ENCODE peak calls at places on chromosome 21, in eight cellular contexts. S is activated CD4-positive, CD25-positive, alpha-beta regulatory T cell treated with anti-CD3 and anti-CD28 coated beads, Interleukin-2, amount 50 U/mL, for 16 hours; B is immature natural killer cell; N is AG04450; E is activated T-cell treated with anti-CD3 and anti-CD28 coated beads, Interleukin-2, amount 50 U/mL, for 72 hours; U is stimulated activated CD4-positive, alpha-beta T cell treated with anti-CD3 and anti-CD28 coated beads, Interleukin-15, amount 100 ng/mL, for 48 hours; I is GM04503; F is fibroblast of mammary gland. J is an unnamed sample.

GRCh38 chr21:37182222-37182621 is 84.9 kb downstream of the VPS26C start:
- DNase-seq in B (no peak), F (no peak), E (no peak), N (no peak), U (no peak), I (no peak), S (no peak), J (no peak)

GRCh38 chr21:35156293-35156976 is 107.3 kb upstream of the RUNX1 start:
- DNase-seq in F (no peak), I (no peak), E (no peak), B (no peak), N (no peak), S (no peak), U (no peak), J (no peak)

GRCh38 chr21:38140192-38140905 is 116.4 kb upstream of the KCNJ15 start:
- DNase-seq in N (no peak), E (no peak), U (no peak), B (no peak), S (no peak), F (peak), I (no peak), J (no peak)

GRCh38 chr21:37337831-37338230 is 28.7 kb upstream of the DYRK1A start:
- DNase-seq in I (peak), U (no peak), S (no peak), E (no peak), N (no peak), B (no peak), F (no peak), J (no peak)

GRCh38 chr21:36509966-36510742 is 30.2 kb upstream of the CLDN14 start:
- DNase-seq in S (no peak), N (no peak), B (no peak), I (no peak), F (no peak), U (no peak), E (no peak), J (no peak)

GRCh38 chr21:41160036-41160435 is 7.9 kb upstream of the BACE2 start:
- DNase-seq in E (no peak), N (no peak), S (no peak), U (no peak), F (no peak), I (no peak), B (no peak), J (no peak)

GRCh38 chr21:45981154-45981606 is 390 bp upstream of the COL6A1 start:
- DNase-seq in F (peak), B (peak), U (peak), E (peak), I (no peak), N (peak), S (no peak), J (no peak)

GRCh38 chr21:29928537-29928936 is 11.3 kb downstream of the GRIK1 start:
- DNase-seq in N (no peak), B (no peak), U (no peak), I (no peak), F (no peak), S (no peak), E (no peak), J (no peak)

GRCh38 chr21:14120091-14120734 is 90.5 kb downstream of the LIPI start:
- DNase-seq in E (peak), S (no peak), I (no peak), B (no peak), N (no peak), F (peak), U (peak), J (no peak)

GRCh38 chr21:45386336-45386727 is 18.6 kb upstream of the COL18A1 start:
- DNase-seq in E (no peak), F (no peak), S (no peak), U (no peak), I (no peak), B (no peak), N (no peak), J (no peak)

GRCh38 chr21:31484219-31484618 is 140.2 kb upstream of the TIAM1 start:
- DNase-seq in E (no peak), S (no peak), N (no peak), F (no peak), B (no peak), U (no peak), I (no peak), J (no peak)

GRCh38 chr21:42563261-42564045 is 49.8 kb downstream of the SLC37A1 start:
- DNase-seq in E (no peak), B (no peak), F (peak), I (no peak), U (no peak), S (no peak), N (no peak), J (no peak)

GRCh38 chr21:43928230-43928607 is 63.2 kb downstream of the AGPAT3 start:
- DNase-seq in N (no peak), S (no peak), U (no peak), B (no peak), I (no peak), F (no peak), E (no peak), J (no peak)

GRCh38 chr21:46188226-46189212 is 4.3 kb upstream of the SPATC1L start:
- DNase-seq in S (no peak), N (no peak), U (no peak), E (no peak), I (peak), B (no peak), F (peak), J (no peak)

GRCh38 chr21:34276711-34277425 is 86.9 kb upstream of the KCNE2 start:
- DNase-seq in B (no peak), F (peak), E (peak), U (peak), N (no peak), I (peak), S (no peak), J (no peak)

GRCh38 chr21:35664683-35665082 is 395.6 kb downstream of the SETD4 start:
- DNase-seq in U (peak), F (no peak), N (no peak), B (no peak), S (no peak), I (no peak), E (peak), J (no peak)

GRCh38 chr21:32200029-32200428 is 78.8 kb downstream of the MIS18A start:
- DNase-seq in B (no peak), F (no peak), U (no peak), N (no peak), I (no peak), E (no peak), S (no peak), J (no peak)

GRCh38 chr21:45032332-45032731 is 42.0 kb upstream of the ADARB1 start:
- DNase-seq in N (no peak), U (no peak), E (no peak), I (no peak), F (no peak), B (no peak), S (no peak), J (no peak)

GRCh38 chr21:45109831-45110492 is 35.6 kb downstream of the ADARB1 start:
- DNase-seq in E (peak), F (no peak), I (no peak), N (no peak), S (no peak), U (peak), B (peak), J (no peak)

J was measured in AG04449.